ENCODE peak calls at places on chromosome 1, in ten cellular contexts. A is lower lobe of right lung; G is IMR-90; K is GM23338; Q is hepatocyte; L is OCI-LY7; C is nephron progenitor cell; J is thyroid gland; U is MCF 10A; B is activated CD8-positive, alpha-beta T cell treated with anti-CD3 and anti-CD28 coated beads for 36 hours. P is an unnamed sample.

GRCh38 chr1:161071886-161072371 is 2.2 kb upstream of the ARHGAP30 start:
- DNase-seq in G (no peak), B (peak), U (peak), J (peak), L (peak), A (peak), C (peak), Q (peak), K (peak), P (peak)

GRCh38 chr1:201530741-201531521 is 8.0 kb upstream of the NAV1 start:
- DNase-seq in G (peak), J (peak), U (peak), K (peak), B (peak), C (peak), A (peak), L (peak), Q (peak), P (peak)

GRCh38 chr1:219745070-219745469 is 132.2 kb upstream of the ZC3H11B start:
- DNase-seq in J (no peak), G (no peak), U (no peak), B (no peak), K (no peak), L (no peak), C (no peak), A (no peak), Q (no peak), P (no peak)

GRCh38 chr1:118154220-118154619 is 30.8 kb downstream of the SPAG17 start:
- DNase-seq in J (no peak), L (no peak), A (no peak), B (no peak), K (no peak), Q (peak), C (no peak), U (peak), G (peak), P (peak)

GRCh38 chr1:71834570-71835441 is 447.5 kb downstream of the NEGR1 start:
- DNase-seq in C (no peak), A (no peak), L (no peak), U (peak), B (no peak), G (peak), J (peak), Q (peak), K (no peak), P (no peak)

GRCh38 chr1:71365451-71365850 is 284.6 kb upstream of the ZRANB2 start:
- DNase-seq in C (no peak), K (no peak), U (no peak), Q (no peak), A (no peak), L (no peak), B (no peak), J (no peak), G (peak), P (no peak)

GRCh38 chr1:30085814-30086770 is 637.3 kb downstream of the MATN1 start:
- DNase-seq in G (peak), U (peak), Q (peak), K (peak), A (peak), J (peak), C (peak), L (peak), B (peak), P (peak)

GRCh38 chr1:217910205-217910604 is 279.1 kb downstream of the SPATA17 start:
- DNase-seq in J (no peak), G (no peak), B (no peak), K (no peak), U (no peak), C (no peak), Q (no peak), A (no peak), L (no peak), P (no peak)

GRCh38 chr1:64884261-64885040 is 81.9 kb downstream of the JAK1 start:
- DNase-seq in U (no peak), C (no peak), G (peak), J (no peak), B (no peak), A (no peak), K (no peak), L (no peak), Q (no peak), P (no peak)

DNA sequence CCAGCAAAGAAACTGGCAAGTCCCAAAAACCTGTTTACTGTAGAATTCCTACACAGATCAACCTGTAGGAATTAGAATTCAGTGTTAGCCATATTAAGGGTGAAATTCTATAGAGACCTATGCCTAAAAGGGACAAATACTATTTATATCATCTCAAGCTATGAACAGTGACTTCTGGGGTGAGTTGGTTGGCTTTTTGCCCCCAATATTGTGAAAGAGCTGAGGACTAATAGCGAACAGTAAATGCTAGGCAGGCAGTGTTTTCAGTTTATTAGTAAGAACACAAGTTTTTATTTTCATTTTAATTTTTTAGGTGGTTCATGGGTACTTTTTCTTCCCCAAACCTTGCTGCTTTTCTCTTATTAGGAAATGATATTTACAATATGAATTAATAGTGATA is 15.3 kb downstream of the SLC16A4 start:
- DNase-seq in G (no peak), L (no peak), Q (no peak), K (no peak), U (no peak), J (no peak), B (no peak), C (no peak), A (no peak), P (no peak)
- TF ChIP-seq CTCF in G (no peak), L (no peak), Q (no peak), K (no peak), U (no peak), J (no peak), B (no peak), C (no peak), A (no peak), P (no peak)

GRCh38 chr1:203281851-203282661 is 23.3 kb upstream of the BTG2 start:
- DNase-seq in B (no peak), C (no peak), G (no peak), L (no peak), U (no peak), J (no peak), K (no peak), Q (peak), A (no peak), P (no peak)

GRCh38 chr1:203282720-203283542 is 22.4 kb upstream of the BTG2 start:
- DNase-seq in J (peak), U (no peak), A (no peak), K (no peak), L (peak), G (no peak), Q (peak), B (no peak), C (no peak), P (no peak)

GRCh38 chr1:203280061-203280460 is 25.3 kb upstream of the BTG2 start:
- DNase-seq in Q (no peak), A (no peak), G (no peak), K (no peak), L (no peak), C (no peak), U (no peak), J (no peak), B (no peak), P (no peak)

GRCh38 chr1:203278885-203279406 is 26.4 kb upstream of the BTG2 start:
- DNase-seq in A (no peak), Q (no peak), K (no peak), C (no peak), G (no peak), B (no peak), U (no peak), J (no peak), L (peak), P (no peak)

GRCh38 chr1:203281033-203281432 is 24.3 kb upstream of the BTG2 start:
- DNase-seq in Q (peak), L (peak), B (no peak), G (peak), A (no peak), C (no peak), K (no peak), J (no peak), U (peak), P (no peak)
- TF ChIP-seq CTCF in Q (no peak), L (peak), B (no peak), G (no peak), A (no peak), C (no peak), K (peak), J (no peak), U (peak), P (no peak)

DNA sequence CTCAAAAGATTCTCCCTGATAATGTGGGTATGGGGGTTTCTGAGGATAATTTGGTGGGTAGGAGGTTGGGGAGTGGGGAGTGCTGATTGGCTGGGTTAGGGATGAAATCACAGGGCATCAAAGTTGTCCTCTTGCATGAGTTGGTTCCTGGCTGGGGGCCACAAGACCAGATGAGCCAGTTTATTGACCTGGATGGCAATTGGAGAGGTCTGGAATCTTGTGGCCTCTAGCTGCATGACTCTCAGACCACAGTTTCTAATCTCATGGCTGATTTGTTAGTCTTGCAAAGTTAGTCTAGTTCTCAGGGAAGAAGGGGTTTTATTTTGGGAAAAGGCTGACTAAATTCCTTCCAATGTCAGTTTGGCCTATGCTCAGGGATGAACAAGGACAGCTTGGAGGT is 3.3 kb upstream of the GBP1 start:
- DNase-seq in A (no peak), U (no peak), Q (no peak), J (peak), G (peak), B (no peak), C (no peak), K (no peak), L (no peak), P (no peak)
- TF ChIP-seq CTCF in A (no peak), U (no peak), Q (no peak), J (no peak), G (no peak), B (no peak), C (no peak), K (no peak), L (no peak), P (no peak)

GRCh38 chr1:176118985-176119384 is 88.1 kb downstream of the COP1 start:
- DNase-seq in J (no peak), U (no peak), K (no peak), L (no peak), C (no peak), Q (no peak), A (no peak), B (no peak), G (peak), P (no peak)

GRCh38 chr1:176122282-176122681 is 84.8 kb downstream of the COP1 start:
- DNase-seq in Q (no peak), A (no peak), J (no peak), L (no peak), G (no peak), C (no peak), B (no peak), U (no peak), K (no peak), P (no peak)

GRCh38 chr1:176119549-176119948 is 87.5 kb downstream of the COP1 start:
- DNase-seq in C (no peak), L (peak), U (peak), G (peak), A (no peak), J (no peak), K (peak), B (no peak), Q (no peak), P (peak)
- TF ChIP-seq CTCF in C (no peak), L (peak), U (peak), G (peak), A (no peak), J (no peak), K (peak), B (peak), Q (peak), P (peak)

GRCh38 chr1:41794031-41794430 is 124.7 kb downstream of the HIVEP3 start:
- DNase-seq in C (no peak), G (no peak), A (no peak), U (no peak), B (no peak), K (no peak), L (no peak), Q (no peak), J (no peak), P (no peak)

GRCh38 chr1:41791667-41792484 is 126.8 kb downstream of the HIVEP3 start:
- DNase-seq in Q (no peak), K (no peak), L (no peak), J (no peak), U (no peak), C (no peak), G (no peak), A (no peak), B (peak), P (no peak)

GRCh38 chr1:41792485-41792770 is 126.3 kb downstream of the HIVEP3 start:
- DNase-seq in K (no peak), C (no peak), U (no peak), L (no peak), G (no peak), J (no peak), Q (no peak), A (no peak), B (peak), P (no peak)

GRCh38 chr1:41799205-41799604 is 119.5 kb downstream of the HIVEP3 start:
- DNase-seq in U (no peak), Q (no peak), G (no peak), C (no peak), K (no peak), A (no peak), B (no peak), J (no peak), L (no peak), P (no peak)

DNA sequence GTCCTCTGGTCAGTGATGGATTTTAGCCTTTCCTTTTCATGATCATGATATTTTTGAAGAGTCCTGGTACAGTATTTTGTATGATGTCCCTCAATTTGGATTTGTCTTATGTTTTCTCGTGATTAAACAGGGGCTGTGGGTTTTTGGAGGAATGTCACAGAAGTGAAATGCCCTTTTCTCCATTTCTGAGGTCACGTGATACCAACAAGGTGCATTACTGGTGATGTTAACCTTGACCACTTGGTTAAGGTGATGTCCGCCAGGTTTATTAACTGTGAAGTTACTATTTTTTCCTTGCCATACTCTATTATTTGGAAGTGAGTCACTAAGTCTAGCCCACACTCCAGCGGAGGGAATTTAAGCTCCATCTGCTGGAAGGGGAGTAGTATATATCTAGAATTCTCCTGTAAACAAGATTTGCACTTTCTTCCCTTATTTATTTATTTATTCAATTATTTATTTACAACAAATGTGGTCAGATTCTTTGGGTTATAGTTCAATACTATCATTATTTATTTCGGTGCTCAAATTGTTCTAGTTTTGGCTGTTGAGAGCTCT is 123.4 kb downstream of the HIVEP3 start:
- DNase-seq in L (no peak), A (no peak), B (no peak), U (peak), G (peak), J (no peak), K (no peak), C (no peak), Q (no peak), P (no peak)
- TF ChIP-seq CTCF in L (peak), A (no peak), B (no peak), U (peak), G (peak), J (no peak), K (peak), C (no peak), Q (peak), P (no peak)

P was measured in GM20000.